ENCODE peak calls at places on chromosomes 16 and 17, in seven cellular contexts. Z is fibroblast of lung, O is thoracic aorta, H is pancreas, Y is AG09309, U is PC-9, P is breast epithelium. V is an unnamed sample.
A peak's percentile ranks its signal among the peaks of the same experiment; 100 is the strongest.

GRCh38 chr17:7951143-7951792 is 19.3 kb downstream of the CNTROB start:
- DNase-seq in P (no peak), H (no peak), Z (no peak), U (no peak), Y (no peak), O (no peak), V (no peak)

GRCh38 chr17:4032738-4033137 is 68.5 kb upstream of the ATP2A3 start:
- DNase-seq in H (no peak), Z (no peak), P (no peak), U (no peak), Y (no peak), O (no peak), V (no peak)

GRCh38 chr17:66542183-66542966 is 240.0 kb downstream of the PRKCA start:
- DNase-seq in Z (peak; percentile 39), P (no peak), H (no peak), U (no peak), Y (peak; percentile 80), O (no peak), V (peak; percentile 70)

GRCh38 chr16:75924397-75924796 is 198.1 kb upstream of the CPHXL start:
- DNase-seq in U (no peak), H (no peak), Y (no peak), Z (no peak), O (no peak), P (no peak), V (no peak)

GRCh38 chr17:61399131-61400057 is at the start of gene TBX2:
- DNase-seq in H (peak; percentile 65), U (peak; percentile 77), O (peak; percentile 63), Z (peak; percentile 99), Y (peak; percentile 83), P (no peak), V (no peak)

GRCh38 chr17:77580531-77580930 is 378.0 kb upstream of the TNRC6C start:
- DNase-seq in U (no peak), Y (no peak), O (no peak), P (no peak), H (no peak), Z (no peak), V (no peak)

GRCh38 chr17:2400877-2401425 is at the start of gene MNT:
- DNase-seq in H (peak; percentile 96), O (peak; percentile 76), Y (peak; percentile 76), Z (peak; percentile 96), P (peak; percentile 95), U (peak; percentile 96), V (peak; percentile 75)

GRCh38 chr16:50067290-50067853 is 1.6 kb downstream of the HEATR3 start:
- DNase-seq in H (no peak), O (no peak), P (no peak), Y (peak; percentile 46), Z (peak; percentile 69), U (peak; percentile 9), V (peak; percentile 20)

GRCh38 chr16:87284183-87284582 is 33.0 kb downstream of the C16orf95 start:
- DNase-seq in H (no peak), Y (no peak), O (no peak), Z (no peak), P (no peak), U (no peak), V (no peak)

GRCh38 chr16:87286839-87287626 is 30.2 kb downstream of the C16orf95 start:
- DNase-seq in U (no peak), H (no peak), Z (no peak), Y (no peak), O (no peak), P (no peak), V (no peak)

GRCh38 chr16:87293990-87294389 is 23.2 kb downstream of the C16orf95 start:
- DNase-seq in H (no peak), Y (no peak), O (no peak), P (no peak), U (no peak), Z (no peak), V (no peak)

GRCh38 chr16:87291944-87292343 is 25.2 kb downstream of the C16orf95 start:
- DNase-seq in Z (no peak), U (no peak), O (no peak), P (no peak), Y (no peak), H (no peak), V (no peak)

DNA sequence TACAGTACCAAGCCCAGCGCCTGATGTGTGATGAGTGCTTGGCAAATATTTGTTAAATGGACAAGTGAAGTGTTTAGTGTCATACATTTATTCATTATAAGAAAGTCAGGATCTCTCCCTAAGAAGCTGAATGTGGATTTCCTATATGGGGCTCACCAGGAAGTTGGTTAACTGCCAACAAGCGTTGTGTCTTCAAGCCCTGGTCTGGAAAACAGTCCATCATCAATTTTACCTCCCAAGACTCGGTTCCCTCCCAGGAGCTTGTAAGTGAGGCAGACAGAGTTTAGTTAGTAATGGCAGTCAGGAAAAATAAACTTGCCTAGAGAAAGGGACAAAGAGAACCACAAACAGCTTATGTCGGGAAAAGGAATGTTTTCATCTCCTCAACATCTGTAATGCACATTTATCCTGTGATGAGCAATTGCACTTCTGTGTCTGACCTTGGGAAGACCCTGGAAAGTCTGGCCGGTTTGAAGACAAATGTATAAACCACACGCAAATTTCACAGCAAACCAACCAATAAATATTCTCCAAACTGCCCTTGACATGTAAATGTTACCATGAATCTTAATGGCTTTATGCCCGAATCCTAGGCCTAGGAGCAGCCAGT is 28.3 kb downstream of the C16orf95 start:
- DNase-seq in O (no peak), Z (peak; percentile 91), P (no peak), Y (peak; percentile 37), U (no peak), H (no peak), V (no peak)
- H3K4me3 ChIP-seq in O (no peak overlapping the region), Z (no peak overlapping the region), P (no peak overlapping the region), Y (no peak overlapping the region), U (no peak overlapping the region), H (no peak overlapping the region), V (no peak overlapping the region)

DNA sequence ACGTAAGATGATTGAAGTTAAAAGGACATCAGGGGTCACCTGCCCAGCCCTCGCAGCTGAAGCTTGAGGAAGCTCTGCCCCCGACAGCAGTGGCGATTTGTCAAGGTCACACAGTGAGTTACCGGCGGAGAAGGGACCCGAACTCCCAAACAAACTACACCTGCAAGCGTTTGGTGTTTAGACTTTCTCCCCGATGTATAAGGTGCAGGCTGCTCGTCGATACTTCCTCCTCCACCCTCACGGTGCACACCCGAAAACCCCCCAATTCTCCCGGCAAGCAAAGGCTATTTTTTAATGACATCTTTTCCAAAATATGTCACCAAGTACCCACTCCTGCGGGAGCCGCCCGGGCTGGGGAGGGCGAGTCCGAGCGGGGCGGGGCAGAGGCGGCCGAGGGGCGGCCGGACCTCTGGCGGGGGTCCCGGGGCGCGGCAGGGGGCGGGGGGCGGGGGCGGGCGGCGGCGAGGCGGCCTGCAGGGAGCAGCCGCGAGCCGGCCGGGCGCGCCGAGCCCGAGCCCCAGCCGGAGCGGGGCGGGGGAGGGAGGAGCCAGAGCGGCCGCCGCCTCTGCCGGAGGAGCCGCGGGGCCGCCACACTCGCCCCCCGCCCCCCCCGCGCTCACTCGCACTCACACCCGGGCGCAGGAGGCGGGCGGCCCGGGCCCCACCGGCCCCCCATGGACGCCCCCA is at the start of gene THRA:
- DNase-seq in Y (no peak), Z (no peak), P (no peak), H (peak; percentile 88), O (no peak), U (peak; percentile 60), V (no peak)
- TF ChIP-seq CTCF in Y (peak; percentile 7), Z (no peak), P (no peak), H (no peak), O (no peak), U (peak; percentile 35), V (peak; percentile 5)

GRCh38 chr17:35866356-35866950 is 2.2 kb downstream of the HEATR9 start:
- DNase-seq in U (no peak), H (no peak), O (no peak), Z (no peak), Y (no peak), P (no peak), V (no peak)

GRCh38 chr17:35864853-35865252 is 3.8 kb downstream of the HEATR9 start:
- DNase-seq in H (no peak), Y (no peak), P (no peak), U (no peak), O (no peak), Z (no peak), V (no peak)

GRCh38 chr17:35871415-35871814 is 2.7 kb upstream of the HEATR9 start:
- DNase-seq in Y (no peak), O (no peak), P (no peak), H (no peak), U (no peak), Z (no peak), V (no peak)

GRCh38 chr17:35868791-35869190 is at the start of gene HEATR9:
- DNase-seq in H (no peak), O (no peak), U (no peak), P (no peak), Y (no peak), Z (no peak), V (no peak)

DNA sequence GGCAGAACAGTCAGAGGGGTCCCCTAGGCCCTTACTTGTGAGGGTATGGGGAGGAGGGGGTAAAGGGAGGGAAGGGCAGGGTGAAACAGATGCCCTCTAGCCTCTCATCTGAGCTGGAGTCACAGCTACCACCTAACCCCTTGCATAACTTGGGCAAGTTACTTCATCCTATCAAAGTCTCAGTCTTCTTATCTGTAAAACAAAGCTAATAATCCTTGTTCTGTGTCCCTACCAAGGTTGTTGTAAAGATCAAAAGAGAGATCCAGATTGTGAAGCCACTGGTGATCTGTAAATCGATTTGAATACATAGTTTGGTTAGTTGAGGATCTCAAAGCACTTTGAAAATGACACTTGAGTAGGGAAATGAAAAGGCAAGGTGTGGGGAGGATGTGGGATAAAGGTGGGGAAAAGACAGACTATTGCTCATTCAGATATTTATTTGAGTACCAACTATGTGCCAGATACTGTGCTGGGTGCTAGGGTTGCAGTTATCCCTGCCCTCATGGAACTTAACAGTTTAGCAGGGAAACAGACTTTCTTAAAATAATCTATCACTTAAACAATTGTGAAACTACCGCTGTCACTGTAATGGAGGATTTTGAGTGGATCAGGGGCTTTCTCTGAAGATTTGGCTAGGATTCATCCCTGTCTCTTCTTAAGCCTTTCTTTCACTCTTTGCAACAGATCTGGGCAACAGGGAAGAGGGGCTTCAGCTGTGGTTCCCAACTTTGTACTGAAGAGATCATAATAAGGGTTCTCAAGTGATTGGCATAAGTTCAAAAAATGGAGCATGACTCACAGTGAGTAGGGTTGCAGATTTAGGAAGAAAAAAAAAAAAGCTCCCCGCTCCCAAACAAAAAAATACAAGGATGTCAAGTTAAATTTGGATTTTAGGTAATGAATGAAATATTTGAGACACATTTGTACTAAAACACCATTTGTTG is 3.0 kb downstream of the HEATR9 start:
- DNase-seq in Y (no peak), O (no peak), Z (peak; percentile 76), P (no peak), U (no peak), H (no peak), V (peak; percentile 23)
- H3K4me3 ChIP-seq in Y (no peak overlapping the region), O (no peak overlapping the region), Z (no peak overlapping the region), P (no peak overlapping the region), U (no peak overlapping the region), H (no peak overlapping the region), V (no peak overlapping the region)

GRCh38 chr16:83205896-83206295 is 579.1 kb downstream of the CDH13 start:
- DNase-seq in Y (no peak), U (no peak), P (no peak), O (no peak), H (no peak), Z (no peak), V (no peak)

GRCh38 chr16:83199012-83199411 is 572.2 kb downstream of the CDH13 start:
- DNase-seq in P (no peak), H (no peak), Z (no peak), O (no peak), U (no peak), Y (no peak), V (no peak)

DNA sequence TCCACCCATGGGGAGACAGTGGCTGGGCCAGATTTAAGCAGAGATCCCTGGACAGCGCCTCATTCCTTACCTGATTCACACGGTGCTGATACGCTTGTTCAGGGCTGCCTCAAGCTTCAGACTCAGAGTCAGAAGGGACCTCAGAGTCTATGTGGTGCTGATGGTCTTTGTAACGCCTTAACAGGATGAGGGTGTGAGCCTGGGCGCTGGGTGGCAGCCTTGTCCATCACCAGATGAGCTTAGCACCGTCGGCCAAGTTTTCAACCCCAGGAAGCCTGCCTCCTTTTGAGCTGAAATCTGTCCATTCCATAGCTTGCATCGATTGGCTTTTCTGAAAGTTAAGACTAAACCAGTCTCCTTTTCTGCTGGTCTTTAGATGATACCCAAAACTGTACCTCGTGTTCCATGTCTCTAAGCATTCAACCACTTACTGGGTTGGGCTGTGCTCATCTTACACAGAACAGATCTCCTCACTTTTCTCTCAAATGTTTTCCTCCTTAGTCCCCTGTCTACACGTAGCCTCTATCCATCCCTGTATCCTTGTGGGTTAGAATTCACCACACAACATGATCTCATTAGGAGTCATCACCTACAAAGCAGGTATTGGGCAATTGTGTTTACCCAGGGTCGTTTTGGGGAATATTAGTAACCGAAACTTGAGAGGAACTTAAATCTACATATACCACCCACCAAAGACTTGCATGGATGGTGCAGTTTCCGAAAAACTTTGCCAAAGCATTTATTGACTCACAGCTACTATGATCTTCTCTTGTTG is 573.4 kb downstream of the CDH13 start:
- DNase-seq in Y (no peak), H (no peak), Z (no peak), U (no peak), P (no peak), O (no peak), V (no peak)
- TF ChIP-seq CTCF in Y (no peak), H (no peak), Z (no peak), U (no peak), P (no peak), O (no peak), V (peak; percentile 35)